ENCODE peak calls at places on chromosomes 13 and 19, in seven cellular contexts. H is IMR-90, D is GM12865, K is colonic mucosa, I is cardiac muscle cell, N is upper lobe of left lung, S is fibroblast of mammary gland. P is an unnamed sample.

GRCh38 chr19:54648129-54648528 is 14.7 kb upstream of the LILRB4 start:
- DNase-seq in H (no peak), D (peak), K (no peak), I (no peak), N (no peak), S (no peak), P (no peak)

GRCh38 chr19:45090598-45090997 is 2.4 kb upstream of the PPP1R37 start:
- DNase-seq in H (no peak), D (no peak), K (no peak), I (no peak), N (no peak), S (no peak), P (no peak)

GRCh38 chr19:17775991-17776803 is 18.7 kb upstream of the B3GNT3 start:
- DNase-seq in H (peak), D (peak), K (no peak), I (peak), N (peak), S (peak), P (no peak)

GRCh38 chr19:38734426-38735256 is 9.6 kb downstream of the CAPN12 start:
- DNase-seq in H (no peak), D (peak), K (peak), I (no peak), N (peak), S (no peak), P (no peak)

GRCh38 chr19:47343194-47343802 is 5.8 kb upstream of the DHX34 start:
- DNase-seq in H (no peak), D (no peak), K (no peak), I (no peak), N (no peak), S (no peak), P (no peak)

GRCh38 chr19:38726284-38726673 is 18.0 kb downstream of the CAPN12 start:
- DNase-seq in H (no peak), D (no peak), K (no peak), I (no peak), N (no peak), S (no peak), P (no peak)

GRCh38 chr19:4323692-4324091 is 14.9 kb downstream of the STAP2 start:
- DNase-seq in H (no peak), D (no peak), K (no peak), I (no peak), N (no peak), S (no peak), P (no peak)

GRCh38 chr19:8612807-8613171 is 2.3 kb upstream of the ADAMTS10 start:
- DNase-seq in H (no peak), D (no peak), K (no peak), I (no peak), N (no peak), S (no peak), P (no peak)

GRCh38 chr13:97335488-97336134 is 98.4 kb upstream of the RAP2A start:
- DNase-seq in H (no peak), D (no peak), K (no peak), I (no peak), N (no peak), S (no peak), P (no peak)

GRCh38 chr13:113098163-113098732 is 7.3 kb upstream of the F7 start:
- DNase-seq in H (peak), D (no peak), K (no peak), I (no peak), N (peak), S (no peak), P (no peak)

GRCh38 chr13:51906581-51906980 is 44.8 kb downstream of the CCDC70 start:
- DNase-seq in H (no peak), D (no peak), K (no peak), I (no peak), N (no peak), S (no peak), P (peak)

GRCh38 chr19:53906211-53907192 is 2.6 kb upstream of the CACNG7 start:
- DNase-seq in H (no peak), D (no peak), K (peak), I (peak), N (peak), S (peak), P (no peak)

GRCh38 chr19:14405758-14406644 is 13.1 kb downstream of the DDX39A start:
- DNase-seq in H (peak), D (peak), K (peak), I (peak), N (peak), S (peak), P (peak)

GRCh38 chr19:47613165-47614146 is 4.5 kb downstream of the BICRA start:
- DNase-seq in H (peak), D (no peak), K (no peak), I (peak), N (no peak), S (peak), P (no peak)

GRCh38 chr19:7944177-7944761 is 803 bp upstream of the TIMM44 start:
- DNase-seq in H (peak), D (peak), K (peak), I (peak), N (no peak), S (peak), P (peak)

GRCh38 chr13:40644838-40645620 is 21.4 kb downstream of the FOXO1 start:
- DNase-seq in H (no peak), D (no peak), K (no peak), I (no peak), N (no peak), S (no peak), P (no peak)

GRCh38 chr19:36009220-36009619 is 607 bp upstream of the SYNE4 start:
- DNase-seq in H (peak), D (peak), K (peak), I (peak), N (peak), S (peak), P (peak)

GRCh38 chr19:46392252-46392801 is 21.0 kb downstream of the CCDC8 start:
- DNase-seq in H (peak), D (no peak), K (no peak), I (peak), N (peak), S (peak), P (no peak)

GRCh38 chr19:19223636-19224035 is 11.9 kb downstream of the NCAN start:
- DNase-seq in H (no peak), D (no peak), K (no peak), I (no peak), N (no peak), S (no peak), P (no peak)

GRCh38 chr19:48501446-48501960 is 10.1 kb downstream of the LMTK3 start:
- DNase-seq in H (no peak), D (no peak), K (peak), I (no peak), N (peak), S (no peak), P (peak)

GRCh38 chr13:21501709-21502108 is 42.6 kb upstream of the ZDHHC20 start:
- DNase-seq in H (no peak), D (no peak), K (no peak), I (no peak), N (no peak), S (no peak), P (no peak)

GRCh38 chr19:38657633-38658222 is 10.3 kb downstream of the ACTN4 start:
- DNase-seq in H (peak), D (no peak), K (no peak), I (no peak), N (no peak), S (peak), P (no peak)

GRCh38 chr19:1904385-1905070 is 671 bp upstream of the ADAT3 start:
- DNase-seq in H (no peak), D (peak), K (peak), I (peak), N (no peak), S (no peak), P (peak)

GRCh38 chr13:71290963-71291937 is 575.8 kb downstream of the DACH1 start:
- DNase-seq in H (peak), D (peak), K (no peak), I (peak), N (no peak), S (peak), P (no peak)

GRCh38 chr13:35838356-35838755 is 292.8 kb downstream of the DCLK1 start:
- DNase-seq in H (peak), D (no peak), K (no peak), I (peak), N (no peak), S (peak), P (no peak)

GRCh38 chr19:55615553-55616394 is 8.6 kb downstream of the ZNF784 start:
- DNase-seq in H (no peak), D (no peak), K (no peak), I (no peak), N (peak), S (no peak), P (no peak)

GRCh38 chr13:63706751-63707150 is 2291.1 kb upstream of the PCDH20 start:
- DNase-seq in H (no peak), D (no peak), K (no peak), I (no peak), N (no peak), S (no peak), P (no peak)

GRCh38 chr19:55087542-55087935 is 11.9 kb downstream of the EPS8L1 start:
- DNase-seq in H (peak), D (no peak), K (no peak), I (peak), N (no peak), S (peak), P (no peak)

GRCh38 chr19:30498707-30499106 is 126.5 kb downstream of the ZNF536 start:
- DNase-seq in H (no peak), D (no peak), K (no peak), I (no peak), N (peak), S (no peak), P (no peak)

GRCh38 chr13:105937451-105937850 is 598.0 kb downstream of the EFNB2 start:
- DNase-seq in H (peak), D (no peak), K (no peak), I (peak), N (no peak), S (no peak), P (no peak)

GRCh38 chr19:46287585-46287984 is 9.3 kb upstream of the HIF3A start:
- DNase-seq in H (no peak), D (no peak), K (no peak), I (peak), N (no peak), S (peak), P (no peak)

DNA sequence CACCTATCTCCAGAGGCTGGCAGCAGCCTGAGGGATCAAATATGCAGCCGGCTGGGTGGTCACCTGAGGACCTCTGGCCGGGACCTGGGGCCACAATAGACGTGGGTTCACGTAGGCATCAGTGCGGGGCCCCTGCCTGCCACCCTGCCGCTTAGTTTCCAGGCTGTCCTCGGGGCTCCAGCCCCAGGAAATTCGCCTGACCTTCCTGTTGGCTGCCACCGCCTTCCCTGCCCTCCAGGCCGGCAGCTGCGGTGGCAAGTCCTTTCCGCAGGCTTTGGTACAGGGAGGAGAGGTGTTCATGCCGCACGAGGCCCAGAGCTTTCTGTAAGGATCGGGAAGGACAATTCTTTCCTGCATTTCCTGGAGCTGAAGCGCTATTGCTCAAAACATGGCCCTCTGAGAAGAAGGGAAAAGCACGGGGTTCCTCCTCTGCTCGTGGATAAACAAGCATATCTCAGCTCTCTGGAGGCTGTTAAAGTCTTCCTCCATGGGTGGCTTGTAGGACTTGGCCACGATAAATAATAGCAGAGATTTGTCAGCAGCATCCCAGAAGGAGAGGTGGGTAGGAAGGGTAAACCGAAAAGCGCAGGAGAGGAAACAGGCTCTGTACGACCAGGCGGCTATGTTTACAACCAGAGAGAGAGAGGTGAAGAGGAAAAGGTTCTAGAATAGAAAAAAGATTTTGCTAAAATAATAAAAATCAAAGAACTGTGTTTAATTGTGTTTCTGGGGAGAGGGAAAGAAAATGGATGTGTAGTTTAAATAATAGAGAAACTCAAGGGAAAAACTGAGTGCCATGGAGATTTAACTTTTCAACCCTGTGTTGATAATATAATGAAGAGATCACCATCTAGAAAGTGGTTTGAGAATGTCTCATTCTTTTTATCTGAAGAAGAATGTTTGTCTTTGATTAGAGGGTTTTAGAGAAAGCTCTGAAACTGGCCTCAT is 4.9 kb downstream of the COL4A2 start:
- DNase-seq in H (no peak), D (no peak), K (no peak), I (peak), N (no peak), S (no peak), P (no peak)
- H3K4me3 ChIP-seq in H (no peak), D (no peak), K (peak), I (no peak), N (no peak), S (no peak), P (no peak)

GRCh38 chr13:101880581-101880980 is 428.1 kb downstream of the ITGBL1 start:
- DNase-seq in H (no peak), D (peak), K (no peak), I (no peak), N (no peak), S (no peak), P (no peak)
- TF ChIP-seq CTCF in H (no peak), D (no peak), K (no peak), I (no peak), N (no peak), S (no peak), P (no peak)

DNA sequence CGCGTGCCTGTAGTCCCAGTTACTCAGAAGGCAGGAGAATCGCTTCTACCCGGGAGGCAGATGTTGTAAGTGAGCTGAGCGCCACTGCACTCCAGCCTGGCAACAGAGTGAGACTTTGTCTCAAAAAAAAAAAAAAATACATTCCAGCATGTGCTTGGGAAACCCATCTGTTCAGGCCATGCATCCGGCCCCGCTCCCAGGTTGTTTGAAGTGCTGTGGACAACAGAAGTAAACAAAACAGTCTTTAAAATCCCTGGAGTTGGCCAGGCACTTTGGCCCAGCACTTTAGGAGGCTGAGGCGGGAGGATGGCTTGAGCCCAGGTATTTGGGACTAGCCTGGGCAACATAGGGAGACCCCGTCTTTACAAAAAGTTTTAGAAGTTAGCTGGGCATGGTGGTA is 3.2 kb upstream of the PTPRS start:
- DNase-seq in H (peak), D (no peak), K (no peak), I (peak), N (no peak), S (peak), P (no peak)
- H3K4me3 ChIP-seq in H (no peak), D (no peak), K (no peak), I (no peak), N (no peak), S (no peak), P (no peak)

DNA sequence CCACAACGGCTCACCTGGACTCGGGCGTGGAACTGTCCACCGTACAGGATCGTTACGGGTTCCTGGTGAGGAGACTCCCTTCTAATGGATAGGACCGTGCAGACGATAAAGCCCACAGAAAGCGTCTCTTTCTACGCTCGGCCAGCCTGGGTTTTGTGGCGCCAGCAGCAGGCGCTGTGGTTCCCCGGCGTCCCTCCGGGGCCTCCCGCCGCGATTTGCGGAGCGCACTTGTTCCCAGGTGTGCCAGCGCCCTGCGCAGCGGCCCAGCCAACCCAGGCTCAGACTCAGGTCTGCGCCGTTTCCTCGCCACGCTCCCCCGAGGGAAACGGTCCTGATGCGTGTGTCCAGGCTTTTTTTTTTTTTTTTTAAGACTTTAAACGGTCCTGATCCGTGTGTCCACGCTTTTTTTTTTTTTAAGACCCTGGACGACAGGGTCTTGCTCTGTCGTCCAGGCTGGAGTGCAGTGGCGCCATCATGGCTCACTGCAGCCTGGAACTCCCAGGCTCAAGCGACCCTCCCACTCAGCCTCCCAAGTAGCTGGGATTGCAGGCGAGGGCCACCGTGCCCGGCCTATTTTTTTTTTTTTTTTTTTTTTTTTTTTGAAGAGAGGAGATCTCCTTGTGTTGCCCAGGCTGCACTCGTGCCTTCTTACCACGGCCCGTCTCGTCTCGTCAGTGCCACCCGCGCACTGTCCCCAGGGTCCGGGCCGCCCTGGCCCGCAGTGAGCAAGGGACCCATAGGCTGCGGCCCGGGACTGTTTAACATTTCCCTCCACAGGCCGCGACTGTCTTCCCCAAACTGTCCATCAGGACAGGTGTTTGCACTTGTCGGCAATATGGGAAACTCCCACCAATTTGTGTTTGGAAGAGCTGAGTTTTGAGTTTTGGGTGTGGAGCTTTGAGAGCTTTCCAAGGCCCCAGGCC is 23.8 kb downstream of the GJA3 start:
- DNase-seq in H (no peak), D (peak), K (peak), I (peak), N (peak), S (peak), P (no peak)
- TF ChIP-seq CTCF in H (peak), D (peak), K (no peak), I (peak), N (no peak), S (peak), P (peak)

GRCh38 chr13:76414320-76414719 is 471.9 kb downstream of the KCTD12 start:
- DNase-seq in H (no peak), D (no peak), K (no peak), I (peak), N (no peak), S (no peak), P (no peak)

GRCh38 chr13:76421011-76421410 is 465.2 kb downstream of the KCTD12 start:
- DNase-seq in H (no peak), D (no peak), K (no peak), I (no peak), N (no peak), S (no peak), P (no peak)

DNA sequence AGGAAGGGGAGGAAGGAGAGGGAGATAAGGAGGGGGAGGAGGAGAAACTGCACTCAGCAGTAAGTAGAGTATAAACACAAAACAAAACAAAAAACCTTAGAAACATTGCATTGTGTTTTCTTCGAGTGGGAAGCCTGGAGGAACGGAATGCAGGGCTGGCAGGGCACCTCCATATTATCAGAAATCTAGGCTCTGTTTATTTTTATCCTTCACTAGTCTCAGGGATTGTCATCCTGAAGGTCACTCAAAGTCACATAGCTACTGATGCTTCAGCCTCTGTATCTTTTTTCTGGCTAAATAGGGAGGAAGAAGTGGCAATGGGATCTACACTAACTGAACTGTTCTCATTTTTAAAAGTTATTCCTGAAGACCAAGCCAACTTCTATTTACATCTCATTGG is 467.8 kb downstream of the KCTD12 start:
- DNase-seq in H (no peak), D (no peak), K (no peak), I (peak), N (no peak), S (no peak), P (no peak)
- H3K4me3 ChIP-seq in H (no peak), D (no peak), K (no peak), I (no peak), N (no peak), S (no peak), P (no peak)

DNA sequence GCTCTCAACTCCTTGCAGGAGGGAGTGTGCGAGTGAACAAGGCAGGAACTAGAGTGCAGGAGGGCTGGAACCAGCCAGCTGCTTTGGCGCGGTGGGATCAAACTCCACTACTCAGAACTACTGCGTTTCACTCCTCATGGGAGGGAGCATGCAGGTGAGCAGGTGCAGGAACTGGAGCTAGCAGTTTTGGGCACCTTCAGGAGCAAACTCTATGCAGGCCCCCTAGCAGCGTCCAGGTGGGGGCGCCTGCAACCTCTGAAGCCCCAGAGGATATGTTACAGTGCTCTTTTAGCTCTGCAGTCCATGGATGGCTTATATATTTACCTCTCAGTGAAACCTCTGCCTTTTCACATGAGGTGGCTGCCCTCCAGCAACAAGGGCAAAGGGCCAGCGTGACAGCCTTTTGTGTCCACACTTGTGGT is 1303.4 kb downstream of the PCDH9 start:
- DNase-seq in H (no peak), D (no peak), K (peak), I (peak), N (peak), S (no peak), P (no peak)
- TF ChIP-seq CTCF in H (no peak), D (no peak), K (no peak), I (peak), N (no peak), S (no peak), P (peak)

GRCh38 chr19:3100331-3100730 is 6.2 kb downstream of the GNA11 start:
- DNase-seq in H (no peak), D (no peak), K (no peak), I (no peak), N (peak), S (no peak), P (no peak)
- H3K4me3 ChIP-seq in H (no peak), D (no peak), K (no peak), I (no peak), N (no peak), S (no peak), P (no peak)

DNA sequence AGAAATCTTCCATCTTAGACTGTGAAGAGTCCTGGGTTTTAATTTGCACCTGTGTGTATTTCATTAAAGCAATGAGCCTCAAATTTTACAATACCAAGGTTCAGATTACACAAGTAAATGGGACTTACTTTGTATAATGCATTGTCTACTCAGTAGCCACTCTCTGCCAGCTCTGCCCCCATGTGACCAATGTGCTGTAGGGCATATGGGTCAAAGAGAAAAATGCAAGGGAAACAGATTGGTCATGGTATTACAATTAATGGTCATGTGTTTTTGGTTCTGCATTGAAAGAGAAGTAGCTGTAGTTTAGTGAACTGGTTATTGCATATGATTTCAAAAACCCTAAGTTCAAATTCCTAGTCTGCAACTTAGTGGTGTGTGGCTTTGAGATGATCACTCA is 545.5 kb downstream of the SUCLA2 start:
- DNase-seq in H (no peak), D (peak), K (no peak), I (peak), N (no peak), S (peak), P (no peak)
- TF ChIP-seq CTCF in H (no peak), D (peak), K (no peak), I (peak), N (no peak), S (peak), P (peak)

P was measured in LNCaP clone FGC.